ENCODE peak calls at places on chromosomes 1 and 21, in ten cellular contexts. K is activated gamma-delta T cell treated with Interleukin-2 at 50 U/mL for 16 hours; O is B cell; S is GM23338; G is K562; P is endothelial cell of umbilical vein; E is CD4-positive, alpha-beta T cell; C is cardiac fibroblast; W is fibroblast of the conjunctiva; I is posterior cingulate gyrus. R is an unnamed sample.

GRCh38 chr1:199083680-199084079 is 444.8 kb downstream of the PTPRC start:
- DNase-seq in K (no peak), O (no peak), S (no peak), G (no peak), P (no peak), E (no peak), C (peak), W (no peak), I (peak), R (peak)

GRCh38 chr21:40043423-40043822 is 176.2 kb downstream of the PCP4 start:
- DNase-seq in K (no peak), O (no peak), S (peak), G (no peak), P (no peak), E (no peak), C (no peak), W (no peak), I (no peak), R (no peak)

GRCh38 chr1:206470692-206471414 is 577 bp downstream of the IKBKE start:
- DNase-seq in K (peak), O (peak), S (peak), G (no peak), P (peak), E (peak), C (peak), W (no peak), I (no peak), R (peak)

GRCh38 chr1:213939888-213940287 is 47.9 kb upstream of the PROX1 start:
- DNase-seq in K (no peak), O (no peak), S (peak), G (no peak), P (no peak), E (no peak), C (no peak), W (no peak), I (no peak), R (no peak)

GRCh38 chr1:59897165-59897564 is 29.4 kb downstream of the CYP2J2 start:
- DNase-seq in K (no peak), O (no peak), S (no peak), G (no peak), P (no peak), E (no peak), C (no peak), W (no peak), I (no peak), R (no peak)

GRCh38 chr1:243598433-243598832 is 251.6 kb downstream of the AKT3 start:
- DNase-seq in K (peak), O (peak), S (no peak), G (no peak), P (no peak), E (peak), C (peak), W (no peak), I (no peak), R (no peak)

GRCh38 chr1:31376374-31377134 is 3.7 kb upstream of the FABP3 start:
- DNase-seq in K (no peak), O (no peak), S (peak), G (peak), P (peak), E (no peak), C (peak), W (peak), I (peak), R (peak)

GRCh38 chr1:71738256-71738655 is 544.1 kb downstream of the NEGR1 start:
- DNase-seq in K (no peak), O (no peak), S (no peak), G (no peak), P (no peak), E (no peak), C (no peak), W (no peak), I (no peak), R (no peak)

GRCh38 chr21:44958471-44959191 is 18.8 kb downstream of the SLX9 start:
- DNase-seq in K (no peak), O (no peak), S (no peak), G (no peak), P (peak), E (no peak), C (peak), W (peak), I (no peak), R (peak)

GRCh38 chr1:19903621-19904020 is 19.8 kb downstream of the PLA2G2E start:
- DNase-seq in K (no peak), O (no peak), S (no peak), G (no peak), P (no peak), E (no peak), C (no peak), W (no peak), I (no peak), R (no peak)

GRCh38 chr1:56578963-56579875 is at the start of gene PLPP3:
- DNase-seq in K (no peak), O (peak), S (peak), G (peak), P (peak), E (no peak), C (peak), W (peak), I (peak), R (peak)

GRCh38 chr1:151062738-151063371 is 2.7 kb downstream of the MLLT11 start:
- DNase-seq in K (no peak), O (no peak), S (no peak), G (peak), P (peak), E (no peak), C (peak), W (peak), I (no peak), R (no peak)

GRCh38 chr1:222466150-222466865 is 81.6 kb downstream of the HHIPL2 start:
- DNase-seq in K (no peak), O (no peak), S (no peak), G (no peak), P (no peak), E (no peak), C (no peak), W (no peak), I (no peak), R (no peak)

GRCh38 chr1:87044840-87045239 is 130.4 kb downstream of the HS2ST1 start:
- DNase-seq in K (peak), O (peak), S (no peak), G (no peak), P (no peak), E (peak), C (no peak), W (no peak), I (no peak), R (no peak)

GRCh38 chr1:42847111-42847580 is 733 bp downstream of the ZNF691 start:
- DNase-seq in K (no peak), O (no peak), S (peak), G (no peak), P (no peak), E (no peak), C (no peak), W (no peak), I (no peak), R (no peak)

GRCh38 chr1:229716064-229716463 is 90.0 kb downstream of the URB2 start:
- DNase-seq in K (no peak), O (no peak), S (peak), G (no peak), P (no peak), E (no peak), C (no peak), W (no peak), I (no peak), R (no peak)

GRCh38 chr1:69077633-69078032 is 490.1 kb upstream of the LRRC7 start:
- DNase-seq in K (no peak), O (no peak), S (peak), G (no peak), P (no peak), E (no peak), C (no peak), W (no peak), I (no peak), R (no peak)

GRCh38 chr1:54886724-54887664 is at the start of gene DHCR24:
- DNase-seq in K (peak), O (peak), S (peak), G (peak), P (peak), E (peak), C (peak), W (peak), I (peak), R (peak)

GRCh38 chr1:243394610-243395490 is 139.0 kb downstream of the SDCCAG8 start:
- DNase-seq in K (no peak), O (no peak), S (no peak), G (no peak), P (no peak), E (no peak), C (no peak), W (no peak), I (no peak), R (no peak)

GRCh38 chr1:26471498-26472329 is 526 bp upstream of the HMGN2 start:
- DNase-seq in K (no peak), O (peak), S (peak), G (peak), P (peak), E (peak), C (peak), W (peak), I (peak), R (no peak)

GRCh38 chr1:235108876-235109275 is 19.8 kb downstream of the TOMM20 start:
- DNase-seq in K (no peak), O (no peak), S (no peak), G (no peak), P (no peak), E (no peak), C (no peak), W (no peak), I (no peak), R (no peak)

GRCh38 chr1:24897263-24898151 is 32.6 kb downstream of the RUNX3 start:
- DNase-seq in K (no peak), O (no peak), S (no peak), G (no peak), P (no peak), E (no peak), C (no peak), W (no peak), I (no peak), R (no peak)

GRCh38 chr1:170126691-170127090 is 19.1 kb upstream of the NTMT2 start:
- DNase-seq in K (no peak), O (no peak), S (peak), G (no peak), P (no peak), E (no peak), C (peak), W (peak), I (no peak), R (no peak)

GRCh38 chr1:68301538-68301937 is 69.2 kb upstream of the WLS start:
- DNase-seq in K (no peak), O (no peak), S (no peak), G (no peak), P (no peak), E (no peak), C (peak), W (no peak), I (no peak), R (no peak)

GRCh38 chr1:232477728-232478127 is 152.2 kb downstream of the SIPA1L2 start:
- DNase-seq in K (no peak), O (no peak), S (no peak), G (no peak), P (no peak), E (no peak), C (peak), W (peak), I (no peak), R (no peak)

GRCh38 chr1:221801773-221802516 is 60.1 kb upstream of the DUSP10 start:
- DNase-seq in K (no peak), O (no peak), S (peak), G (no peak), P (no peak), E (no peak), C (peak), W (peak), I (no peak), R (no peak)

GRCh38 chr21:29351691-29352090 is 53.0 kb downstream of the BACH1 start:
- DNase-seq in K (no peak), O (no peak), S (no peak), G (no peak), P (no peak), E (no peak), C (peak), W (no peak), I (no peak), R (no peak)

GRCh38 chr1:153422450-153423068 is 6.2 kb downstream of the S100A7A start:
- DNase-seq in K (peak), O (peak), S (peak), G (peak), P (peak), E (peak), C (peak), W (peak), I (peak), R (peak)